ENCODE peak calls at places on chromosomes 13 and 19, in four cellular contexts. Z is right lobe of liver, R is ascending aorta, I is breast epithelium. X is an unnamed sample.

GRCh38 chr13:24911135-24911524 is 147.2 kb downstream of the RNF17 start:
- DNase-seq in Z (no peak), R (no peak), I (no peak), X (no peak)

GRCh38 chr19:5677597-5677996 is 2.7 kb downstream of the MICOS13 start:
- DNase-seq in Z (no peak), R (no peak), I (no peak), X (no peak)

GRCh38 chr13:67036694-67037093 is 193.4 kb downstream of the PCDH9 start:
- DNase-seq in Z (no peak), R (no peak), I (no peak), X (no peak)

GRCh38 chr13:68128297-68128915 is 898.3 kb upstream of the PCDH9 start:
- DNase-seq in Z (no peak), R (no peak), I (no peak), X (no peak)

GRCh38 chr13:40318366-40318765 is 348.1 kb downstream of the FOXO1 start:
- DNase-seq in Z (no peak), R (no peak), I (peak; percentile 56), X (peak; percentile 26)

GRCh38 chr19:57248646-57249045 is 8.2 kb downstream of the ZNF805 start:
- DNase-seq in Z (no peak), R (no peak), I (no peak), X (no peak)

GRCh38 chr19:19096641-19097627 is 33.1 kb downstream of the SLC25A42 start:
- DNase-seq in Z (peak; percentile 87), R (no peak), I (no peak), X (no peak)

GRCh38 chr19:1736280-1736679 is 17.0 kb upstream of the ONECUT3 start:
- DNase-seq in Z (no peak), R (no peak), I (no peak), X (no peak)

GRCh38 chr19:32814046-32814445 is 55.5 kb downstream of the SLC7A9 start:
- DNase-seq in Z (no peak), R (no peak), I (no peak), X (no peak)

DNA sequence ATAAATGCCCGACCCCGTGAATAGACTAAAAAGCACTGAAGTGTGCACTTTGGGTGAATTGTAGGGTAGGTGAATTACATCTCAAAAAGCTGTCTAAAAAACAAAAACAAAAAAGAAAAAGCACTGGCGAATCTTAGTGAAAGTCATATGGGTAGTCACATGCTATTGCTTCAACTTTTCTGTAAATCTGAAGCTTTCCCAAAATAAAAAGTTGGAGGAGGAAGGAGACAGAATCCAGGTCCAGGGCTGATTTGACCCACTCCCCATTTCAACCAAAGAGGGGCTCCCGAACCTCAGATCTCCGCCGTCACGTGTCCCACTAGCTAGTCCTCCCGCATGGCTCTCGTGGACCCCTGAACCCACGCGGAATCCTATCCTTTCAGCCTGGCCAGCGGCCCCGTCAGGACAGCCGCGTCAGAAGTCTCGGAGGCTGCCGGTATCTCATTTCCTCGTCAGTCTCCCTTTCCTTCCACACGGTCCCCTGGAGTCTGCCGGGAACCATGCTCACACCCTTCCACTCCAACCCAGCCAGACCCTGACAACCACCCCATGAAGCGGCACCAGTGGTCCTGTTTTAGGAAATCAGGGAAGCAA is 6.1 kb downstream of the PPP1R12C start:
- DNase-seq in Z (no peak), R (no peak), I (no peak), X (peak; percentile 44)
- H3K4me1 ChIP-seq in Z (peaks cover 14% of the 10 kb centered on the region), R (peaks cover 30% of the 10 kb centered on the region), I (no peaks in the 10 kb centered on the region), X (peaks cover 13% of the 10 kb centered on the region)

DNA sequence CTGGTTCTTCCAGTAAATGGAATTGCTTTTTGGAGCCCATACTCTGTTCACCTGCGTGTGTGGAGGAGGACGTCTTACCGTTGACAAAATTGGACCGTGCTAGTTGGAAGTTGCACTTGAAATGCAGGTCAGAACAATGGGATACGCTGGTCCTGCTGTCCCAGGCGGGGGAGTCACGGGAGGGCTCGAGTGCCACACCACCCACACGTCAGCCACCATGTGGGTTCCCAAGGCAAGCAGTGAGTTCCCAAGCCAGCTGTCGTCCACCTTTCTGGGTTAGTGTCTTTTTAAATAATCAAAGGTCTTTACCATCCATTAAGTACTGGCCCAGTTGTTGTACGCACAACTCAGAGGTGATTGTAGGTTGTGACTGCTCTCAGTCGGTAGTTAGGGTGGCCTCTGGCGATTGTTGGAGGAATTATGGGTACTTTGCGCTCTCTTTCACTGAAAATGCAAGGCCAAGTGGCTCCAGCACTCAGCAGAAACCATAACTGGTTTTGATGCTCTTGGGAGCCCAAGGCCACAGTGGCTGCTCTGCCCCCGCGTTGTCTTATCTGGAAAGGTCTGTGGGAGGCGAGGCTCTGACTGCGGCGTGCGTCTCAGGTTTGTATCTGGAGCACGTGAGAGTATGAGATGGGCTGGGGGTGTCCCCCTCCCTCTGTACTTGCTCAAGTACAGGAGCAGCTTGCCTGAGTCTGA is 14.2 kb downstream of the ATP11A start:
- DNase-seq in Z (no peak), R (no peak), I (peak; percentile 27), X (peak; percentile 36)
- H3K27ac ChIP-seq in Z (no peak overlapping the region), R (no peak overlapping the region), I (no peak overlapping the region), X (peak overlapping the region; percentile 25)

DNA sequence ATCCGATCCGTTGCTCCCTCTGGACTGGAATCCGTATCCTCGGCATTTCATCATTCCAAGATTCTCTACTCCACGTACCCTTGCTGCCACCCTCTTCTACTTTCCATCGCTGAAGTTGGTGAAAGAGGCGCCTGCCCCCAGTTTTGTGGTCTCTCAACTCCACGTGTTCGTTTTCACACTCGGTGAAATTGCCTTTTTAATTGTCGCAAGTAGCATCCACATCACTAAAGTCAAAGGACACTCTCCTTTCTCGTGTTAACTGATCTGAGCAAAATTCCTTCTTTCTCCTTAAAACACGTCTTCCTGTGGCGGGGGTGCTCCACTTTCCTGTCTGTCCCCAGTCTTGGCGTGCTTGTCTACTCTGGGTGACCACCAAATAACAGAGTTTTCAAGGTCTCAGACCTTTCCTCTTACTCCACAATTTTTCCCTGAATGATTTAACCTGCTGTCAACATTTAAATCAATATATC is 1.1 kb upstream of the TMTC4 start:
- DNase-seq in Z (no peak), R (no peak), I (no peak), X (no peak)
- H3K4me1 ChIP-seq in Z (peaks cover 10% of the 10 kb centered on the region), R (peaks cover 10% of the 10 kb centered on the region), I (peaks cover 6% of the 10 kb centered on the region), X (no peaks in the 10 kb centered on the region)

DNA sequence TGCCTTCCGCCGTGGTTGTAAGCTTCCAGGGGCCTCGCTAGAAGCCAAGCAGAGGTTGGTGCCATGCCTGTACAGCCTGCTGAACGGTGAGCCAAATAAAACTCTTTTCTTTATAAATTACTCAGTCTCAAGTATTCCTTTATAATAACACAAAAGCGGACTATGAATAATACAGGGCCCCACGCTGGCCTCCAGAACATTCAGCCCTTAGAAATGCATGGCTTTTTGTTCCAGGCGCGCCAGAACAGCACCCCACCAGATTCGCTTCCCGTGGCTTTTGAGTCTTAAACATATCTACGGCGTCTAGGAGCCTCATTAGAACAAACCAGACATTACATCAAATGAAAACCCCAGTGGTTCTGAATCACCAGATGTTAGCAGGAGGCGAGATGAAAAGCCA is 75.1 kb downstream of the SLC15A1 start:
- DNase-seq in Z (no peak), R (peak; percentile 78), I (no peak), X (no peak)
- H3K27ac ChIP-seq in Z (no peak overlapping the region), R (peak overlapping the region; percentile 76), I (no peak overlapping the region), X (no peak overlapping the region)

GRCh38 chr19:41308450-41309224 is 1.3 kb upstream of the CCDC97 start:
- DNase-seq in Z (peak; percentile 87), R (peak; percentile 97), I (peak; percentile 97), X (peak; percentile 92)
- H3K4me1 ChIP-seq in Z (peaks cover 31% of the 10 kb centered on the region), R (peaks cover 19% of the 10 kb centered on the region), I (peaks cover 3% of the 10 kb centered on the region), X (peaks cover 3% of the 10 kb centered on the region)

GRCh38 chr13:45162194-45162593 is 38.7 kb downstream of the KCTD4 start:
- DNase-seq in Z (no peak), R (no peak), I (no peak), X (no peak)
- H3K27ac ChIP-seq in Z (no peak overlapping the region), R (no peak overlapping the region), I (peak overlapping the region; percentile 6), X (peak overlapping the region; percentile 14)

DNA sequence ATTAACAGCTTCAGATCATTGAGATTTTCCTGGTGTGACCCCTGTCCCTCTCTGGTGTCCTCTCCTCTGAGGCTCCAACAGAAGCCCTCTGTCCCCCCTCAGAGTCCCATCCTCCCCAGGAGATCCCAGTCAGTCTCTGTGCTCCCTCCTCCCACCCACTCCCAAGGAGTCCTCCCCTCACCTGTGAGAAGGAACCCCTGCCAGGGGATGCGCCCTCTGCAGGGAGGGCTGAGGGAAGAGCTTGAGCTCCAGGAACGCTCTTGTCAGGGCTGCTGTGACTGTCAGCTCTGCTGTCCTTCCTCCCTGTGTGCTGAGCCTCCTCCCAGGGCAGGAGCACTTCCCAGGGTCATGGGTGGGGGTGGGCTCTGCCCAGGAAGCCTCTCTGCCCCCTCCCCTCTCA is 33.2 kb downstream of the CEACAM8 start:
- DNase-seq in Z (no peak), R (no peak), I (no peak), X (no peak)
- H3K4me1 ChIP-seq in Z (no peaks in the 10 kb centered on the region), R (peaks cover 3% of the 10 kb centered on the region), I (no peaks in the 10 kb centered on the region), X (no peaks in the 10 kb centered on the region)

DNA sequence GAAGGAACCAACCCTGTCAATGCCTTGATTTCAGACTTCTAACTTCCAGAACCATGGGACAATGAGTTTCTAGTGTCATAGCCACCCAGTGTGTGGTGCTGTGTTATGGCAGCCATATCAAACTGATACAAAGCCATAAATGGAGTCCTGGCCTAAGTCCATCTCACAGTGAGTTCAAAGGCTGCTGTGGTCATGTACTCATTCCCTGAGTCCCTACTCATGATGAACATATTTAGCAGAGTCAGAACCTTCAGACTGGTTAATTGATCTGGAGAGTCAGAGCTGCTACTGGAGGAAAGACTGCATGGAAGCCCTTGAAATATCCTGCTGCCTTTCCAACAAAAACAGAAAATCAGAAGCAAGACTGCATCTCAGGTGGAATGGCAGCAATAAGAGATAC is 39.2 kb upstream of the CSNK1A1L start:
- DNase-seq in Z (no peak), R (no peak), I (no peak), X (no peak)
- H3K27ac ChIP-seq in Z (no peak overlapping the region), R (no peak overlapping the region), I (no peak overlapping the region), X (no peak overlapping the region)